ENCODE peak calls at places on chromosomes 11 and 22, in four cellular contexts. M is endodermal cell, K is SK-N-SH, Z is mammary epithelial cell. R is an unnamed sample.

GRCh38 chr22:46367707-46368191 is 32.2 kb downstream of the TRMU start:
- DNase-seq in M (peak; percentile 97), Z (peak; percentile 66), K (peak; percentile 87), R (peak; percentile 87)

GRCh38 chr11:37905707-37906417 is 1307.8 kb upstream of the RAG2 start:
- DNase-seq in Z (peak; percentile 68), M (no peak), K (no peak), R (peak; percentile 1)

GRCh38 chr11:94504689-94505293 is 7.5 kb upstream of the C11orf97 start:
- DNase-seq in K (peak; percentile 52), Z (peak; percentile 38), M (no peak), R (peak; percentile 74)

GRCh38 chr11:36763187-36763586 is 165.2 kb upstream of the RAG2 start:
- DNase-seq in K (peak; percentile 51), Z (no peak), M (no peak), R (no peak)

GRCh38 chr22:50136431-50137047 is 34.0 kb upstream of the PANX2 start:
- DNase-seq in M (no peak), Z (peak; percentile 16), K (no peak), R (no peak)

GRCh38 chr22:43991316-43992020 is 32.6 kb upstream of the PARVB start:
- DNase-seq in M (no peak), Z (no peak), K (no peak), R (no peak)

GRCh38 chr11:126101241-126101929 is 38.7 kb upstream of the CDON start:
- DNase-seq in Z (no peak), K (no peak), M (peak; percentile 49), R (no peak)

GRCh38 chr11:120137187-120137610 is 714 bp downstream of the TRIM29 start:
- DNase-seq in K (peak; percentile 5), Z (no peak), M (peak; percentile 32), R (no peak)

GRCh38 chr22:32376681-32377080 is 19.0 kb downstream of the RFPL3 start:
- DNase-seq in M (no peak), K (no peak), Z (no peak), R (no peak)

GRCh38 chr11:72573380-72573949 is 100.8 kb downstream of the PDE2A start:
- DNase-seq in M (peak; percentile 87), Z (no peak), K (peak; percentile 92), R (peak; percentile 80)

GRCh38 chr11:130400793-130401483 is 27.5 kb downstream of the ADAMTS8 start:
- DNase-seq in Z (peak; percentile 21), K (no peak), M (no peak), R (no peak)

GRCh38 chr11:116558504-116559252 is 214.1 kb downstream of the BUD13 start:
- DNase-seq in Z (no peak), K (no peak), M (no peak), R (no peak)

GRCh38 chr22:42074846-42075245 is 798 bp downstream of the PHETA2 start:
- DNase-seq in M (no peak), K (no peak), Z (no peak), R (no peak)

GRCh38 chr11:130070829-130071205 is 1.1 kb downstream of the APLP2 start:
- DNase-seq in M (peak; percentile 76), K (no peak), Z (peak; percentile 22), R (peak; percentile 68)

GRCh38 chr11:57935402-57936049 is 88.2 kb upstream of the OR9Q1 start:
- DNase-seq in Z (no peak), M (no peak), K (no peak), R (no peak)

GRCh38 chr22:47822459-47822858 is 1060.0 kb downstream of the TBC1D22A start:
- DNase-seq in K (no peak), Z (no peak), M (peak; percentile 12), R (no peak)

GRCh38 chr11:88813233-88813915 is 252.4 kb downstream of the GRM5 start:
- DNase-seq in K (no peak), M (no peak), Z (no peak), R (peak; percentile 22)

GRCh38 chr11:250740-251299 is 14.0 kb downstream of the PSMD13 start:
- DNase-seq in K (peak; percentile 66), M (peak; percentile 93), Z (peak; percentile 11), R (peak; percentile 85)

GRCh38 chr22:33049125-33049729 is 9.0 kb downstream of the SYN3 start:
- DNase-seq in M (peak; percentile 90), Z (peak; percentile 41), K (peak; percentile 78), R (peak; percentile 91)

GRCh38 chr11:95081412-95081811 is 8.2 kb upstream of the ENDOD1 start:
- DNase-seq in K (no peak), Z (no peak), M (peak; percentile 60), R (peak; percentile 24)

GRCh38 chr11:8814923-8815240 is 96.1 kb upstream of the AKIP1 start:
- DNase-seq in M (peak; percentile 48), Z (no peak), K (no peak), R (no peak)

GRCh38 chr11:7673724-7674434 is 579 bp upstream of the CYB5R2 start:
- DNase-seq in K (peak; percentile 49), M (peak; percentile 93), Z (no peak), R (peak; percentile 90)

GRCh38 chr22:40385041-40385782 is 14.8 kb downstream of the SGSM3 start:
- DNase-seq in M (no peak), K (no peak), Z (no peak), R (no peak)

GRCh38 chr11:47553417-47553746 is 450 bp upstream of the CELF1 start:
- DNase-seq in K (no peak), Z (no peak), M (no peak), R (no peak)

GRCh38 chr22:27210111-27210739 is 552.8 kb downstream of the MIAT start:
- DNase-seq in M (no peak), K (no peak), Z (no peak), R (no peak)

GRCh38 chr11:24234822-24235508 is 261.9 kb upstream of the LUZP2 start:
- DNase-seq in Z (no peak), K (no peak), M (no peak), R (peak; percentile 21)

GRCh38 chr11:115238802-115239201 is 265.4 kb downstream of the CADM1 start:
- DNase-seq in Z (no peak), M (no peak), K (no peak), R (peak; percentile 38)

GRCh38 chr22:36355894-36356293 is 31.9 kb downstream of the MYH9 start:
- DNase-seq in M (no peak), Z (no peak), K (no peak), R (no peak)

GRCh38 chr11:78074756-78075155 is 4.9 kb downstream of the NDUFC2 start:
- DNase-seq in K (peak; percentile 41), M (no peak), Z (no peak), R (no peak)

GRCh38 chr11:64566042-64566914 is 24.7 kb upstream of the SLC22A12 start:
- DNase-seq in Z (peak; percentile 70), K (peak; percentile 90), M (peak; percentile 89), R (peak; percentile 90)

GRCh38 chr11:4092031-4092430 is 2.6 kb upstream of the RRM1 start:
- DNase-seq in K (no peak), M (no peak), Z (no peak), R (no peak)

GRCh38 chr11:118846181-118846946 is 37.3 kb upstream of the CXCR5 start:
- DNase-seq in K (no peak), M (peak; percentile 60), Z (no peak), R (peak; percentile 68)

GRCh38 chr11:11016943-11017342 is 159.1 kb upstream of the ZBED5 start:
- DNase-seq in K (no peak), Z (no peak), M (no peak), R (no peak)
- H3K4me1 ChIP-seq in K (peaks cover 6% of the 10 kb centered on the region), Z (no peaks in the 10 kb centered on the region), M (no peaks in the 10 kb centered on the region), R (peaks cover 8% of the 10 kb centered on the region)

DNA sequence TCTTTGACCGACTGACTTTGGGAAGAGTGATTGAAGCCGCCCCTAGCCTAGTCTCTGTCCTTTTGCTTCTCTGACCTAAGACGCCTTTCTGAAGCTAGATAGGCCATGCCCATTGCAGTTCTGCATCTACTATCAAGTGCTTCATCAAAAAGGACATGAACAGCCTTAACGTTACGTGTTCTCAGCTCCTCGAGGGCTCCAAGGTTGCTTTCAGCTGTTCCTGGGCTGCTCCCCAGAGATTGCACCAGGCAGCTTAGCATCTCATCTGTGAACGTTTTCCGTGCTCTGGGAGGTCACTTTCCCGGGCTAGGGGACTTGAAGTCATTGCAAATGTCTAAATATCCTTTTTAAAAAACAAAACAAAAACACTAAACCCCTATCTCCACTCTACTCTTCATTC is 13.9 kb downstream of the MICAL2 start:
- DNase-seq in K (no peak), Z (no peak), M (no peak), R (no peak)
- H3K4me1 ChIP-seq in K (no peaks in the 10 kb centered on the region), Z (peaks cover 91% of the 10 kb centered on the region), M (peaks cover 10% of the 10 kb centered on the region), R (no peaks in the 10 kb centered on the region)

DNA sequence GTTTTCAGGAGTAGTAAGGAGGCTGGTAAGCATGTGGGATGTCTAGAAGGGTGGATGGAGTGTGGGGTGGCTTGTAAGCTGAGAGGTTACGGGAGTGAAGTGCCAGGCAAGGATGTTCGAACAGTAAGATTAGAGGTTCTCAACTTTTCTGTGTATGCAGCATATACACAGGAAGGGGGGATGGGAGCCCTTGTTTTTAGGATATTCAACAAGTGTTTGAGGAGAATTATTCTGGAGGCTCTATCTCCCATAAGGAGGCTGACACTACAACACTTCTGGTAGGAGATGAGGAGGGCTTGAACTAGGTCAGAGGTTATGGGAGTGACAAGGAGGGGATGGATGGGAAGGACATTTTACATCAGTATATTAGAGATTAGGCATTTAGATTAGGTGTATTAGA is 109.5 kb downstream of the TEAD1 start:
- DNase-seq in M (no peak), Z (no peak), K (no peak), R (no peak)
- H3K4me1 ChIP-seq in M (peaks cover 9% of the 10 kb centered on the region), Z (peaks cover 4% of the 10 kb centered on the region), K (peaks cover 17% of the 10 kb centered on the region), R (peaks cover 30% of the 10 kb centered on the region)

DNA sequence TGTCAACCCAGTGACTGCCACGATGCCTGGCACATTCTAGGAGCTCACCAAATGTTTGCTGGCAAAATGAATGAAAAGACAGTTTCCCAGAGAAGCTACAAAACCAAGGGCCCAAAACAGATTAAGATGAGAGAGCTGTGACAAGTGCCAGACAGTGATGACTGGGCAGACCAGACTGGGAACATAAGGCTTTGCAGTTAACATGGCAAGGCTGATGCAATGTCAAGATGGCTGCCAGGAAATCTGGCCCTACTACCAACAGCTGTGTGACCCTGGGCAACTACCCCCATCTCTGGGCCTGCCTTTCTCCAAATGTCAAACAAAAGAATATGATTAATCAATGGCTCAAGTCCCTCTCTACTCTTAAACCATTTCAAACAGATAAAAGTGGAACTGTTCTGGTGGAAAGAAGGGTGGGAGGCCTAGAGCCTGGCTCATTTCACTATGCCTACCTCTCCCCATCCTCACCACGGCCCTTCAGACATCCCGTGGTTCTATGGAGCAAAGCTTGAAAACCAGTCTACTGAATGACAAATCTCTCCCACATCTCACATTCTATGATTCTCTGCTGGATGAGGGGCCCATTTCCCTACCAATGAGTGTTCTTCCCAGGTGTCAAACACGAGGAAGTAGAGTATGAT is 12.8 kb downstream of the AP1B1 start:
- DNase-seq in K (no peak), M (no peak), Z (no peak), R (no peak)
- H3K4me1 ChIP-seq in K (peaks cover 3% of the 10 kb centered on the region), M (peaks cover 7% of the 10 kb centered on the region), Z (peaks cover 36% of the 10 kb centered on the region), R (peaks cover 4% of the 10 kb centered on the region)

R was measured in GM23338.